ENCODE peak calls at places on chromosomes 3 and 15, in seven cellular contexts. Z is stimulated activated CD4-positive, alpha-beta T cell treated with anti-CD3 and anti-CD28 coated beads, TNF-alpha, amount 100 ng/mL, for 4 hours; U is stimulated activated CD8-positive, alpha-beta memory T cell treated with anti-CD3 and anti-CD28 coated beads, Interleukin-12 subunit alpha, Interleukin-12 subunit beta, amount 100 ng/mL, for 4 hours; N is T-helper 17 cell; D is amygdala; O is HCEC 1CT; V is glomerular endothelial cell. K is an unnamed sample.

GRCh38 chr3:13085846-13086179 is 12.6 kb upstream of the IQSEC1 start:
- DNase-seq in Z (no peak), U (no peak), N (no peak), D (no peak), O (no peak), V (no peak), K (no peak)

GRCh38 chr3:66138336-66139234 is 82.2 kb upstream of the SLC25A26 start:
- DNase-seq in Z (no peak), U (no peak), N (no peak), D (peak), O (peak), V (peak), K (no peak)

GRCh38 chr15:71338827-71339542 is 223.7 kb downstream of the THSD4 start:
- DNase-seq in Z (no peak), U (no peak), N (no peak), D (no peak), O (no peak), V (no peak), K (no peak)

GRCh38 chr3:134320749-134321148 is 53.5 kb downstream of the AMOTL2 start:
- DNase-seq in Z (no peak), U (no peak), N (no peak), D (no peak), O (no peak), V (no peak), K (no peak)

GRCh38 chr3:157159037-157159761 is 748 bp downstream of the CCNL1 start:
- DNase-seq in Z (peak), U (peak), N (peak), D (no peak), O (peak), V (no peak), K (no peak)

GRCh38 chr15:48486228-48486627 is 155.0 kb downstream of the DUT start:
- DNase-seq in Z (no peak), U (no peak), N (no peak), D (no peak), O (no peak), V (no peak), K (no peak)

GRCh38 chr3:66047321-66048050 is 8.8 kb upstream of the MAGI1 start:
- DNase-seq in Z (no peak), U (no peak), N (no peak), D (no peak), O (peak), V (no peak), K (peak)

GRCh38 chr15:23038741-23039150 is 623 bp downstream of the TUBGCP5 start:
- DNase-seq in Z (no peak), U (no peak), N (no peak), D (no peak), O (peak), V (no peak), K (peak)

GRCh38 chr3:129503387-129504010 is 24.9 kb upstream of the RHO start:
- DNase-seq in Z (no peak), U (no peak), N (no peak), D (peak), O (no peak), V (no peak), K (no peak)